ENCODE peak calls at places on chromosomes 3 and 15, in eight cellular contexts. Q, U, K, X, Z, N, A and P are unnamed samples.
A peak's percentile ranks its signal among the peaks of the same experiment; 100 is the strongest.

GRCh38 chr3:150146891-150147761 is 176.4 kb upstream of the PFN2 start:
- DNase-seq in Q (no peak), U (peak; percentile 25), K (no peak), X (no peak), Z (no peak), N (no peak), A (no peak), P (peak; percentile 96)

GRCh38 chr3:62667714-62668113 is 207.5 kb downstream of the CADPS start:
- DNase-seq in Q (peak; percentile 78), U (no peak), K (peak; percentile 39), X (no peak), Z (peak; percentile 71), N (no peak), A (no peak), P (no peak)

GRCh38 chr3:56942523-56942922 is 117.9 kb upstream of the SPATA12 start:
- DNase-seq in Q (no peak), U (no peak), K (no peak), X (no peak), Z (no peak), N (no peak), A (no peak), P (no peak)

GRCh38 chr3:143825513-143825912 is 22.8 kb downstream of the SLC9A9 start:
- DNase-seq in Q (peak; percentile 5), U (no peak), K (no peak), X (no peak), Z (no peak), N (peak; percentile 94), A (no peak), P (no peak)

GRCh38 chr3:9211155-9211950 is 38.1 kb downstream of the SRGAP3 start:
- DNase-seq in Q (no peak), U (no peak), K (no peak), X (no peak), Z (no peak), N (no peak), A (peak; percentile 36), P (peak; percentile 65)

GRCh38 chr15:60993008-60993407 is 236.1 kb downstream of the RORA start:
- DNase-seq in Q (no peak), U (no peak), K (no peak), X (no peak), Z (no peak), N (no peak), A (no peak), P (peak; percentile 45)

GRCh38 chr3:37536799-37537311 is 324.8 kb upstream of the CTDSPL start:
- DNase-seq in Q (no peak), U (no peak), K (no peak), X (no peak), Z (no peak), N (no peak), A (no peak), P (no peak)

GRCh38 chr3:185737740-185738680 is 86.8 kb downstream of the IGF2BP2 start:
- DNase-seq in Q (no peak), U (no peak), K (no peak), X (no peak), Z (no peak), N (no peak), A (no peak), P (no peak)

GRCh38 chr3:59862686-59863085 is 812.9 kb upstream of the CFAP20DC start:
- DNase-seq in Q (no peak), U (no peak), K (no peak), X (no peak), Z (no peak), N (no peak), A (no peak), P (peak; percentile 10)

GRCh38 chr3:179224584-179224983 is 26.3 kb downstream of the KCNMB3 start:
- DNase-seq in Q (no peak), U (no peak), K (no peak), X (no peak), Z (no peak), N (no peak), A (no peak), P (no peak)

GRCh38 chr3:46936733-46937250 is 39.8 kb downstream of the CCDC12 start:
- DNase-seq in Q (no peak), U (no peak), K (no peak), X (no peak), Z (no peak), N (no peak), A (no peak), P (peak; percentile 78)

GRCh38 chr3:61685755-61686154 is 124.4 kb downstream of the PTPRG start:
- DNase-seq in Q (no peak), U (no peak), K (no peak), X (no peak), Z (no peak), N (no peak), A (no peak), P (no peak)

GRCh38 chr15:39542385-39543065 is 38.4 kb upstream of the THBS1 start:
- DNase-seq in Q (no peak), U (no peak), K (no peak), X (no peak), Z (no peak), N (no peak), A (no peak), P (no peak)

GRCh38 chr15:22895465-22896190 is 57.2 kb downstream of the NIPA2 start:
- DNase-seq in Q (no peak), U (peak; percentile 62), K (no peak), X (peak; percentile 77), Z (no peak), N (no peak), A (no peak), P (peak; percentile 30)

GRCh38 chr3:12051586-12051985 is 47.4 kb downstream of the SYN2 start:
- DNase-seq in Q (no peak), U (no peak), K (no peak), X (no peak), Z (peak; percentile 12), N (no peak), A (no peak), P (no peak)
- H2AFZ ChIP-seq in Q (no peak overlapping the region), U (no peak overlapping the region), K (no peak overlapping the region), X (no peak overlapping the region), Z (no peak overlapping the region), N (no peak overlapping the region), A (no peak overlapping the region), P (no peak overlapping the region)

GRCh38 chr3:187567741-187568140 is 102.5 kb downstream of the SST start:
- DNase-seq in Q (no peak), U (no peak), K (no peak), X (no peak), Z (peak; percentile 62), N (no peak), A (no peak), P (peak; percentile 65)
- TF ChIP-seq EZH2phosphoT487 in Q (no peak), U (no peak), K (no peak), X (no peak), Z (no peak), N (no peak), A (no peak), P (peak; percentile 91)

GRCh38 chr15:77526582-77527163 is 106.0 kb downstream of the HMG20A start:
- DNase-seq in Q (no peak), U (no peak), K (no peak), X (no peak), Z (no peak), N (no peak), A (no peak), P (no peak)

GRCh38 chr15:77528968-77529319 is 103.8 kb downstream of the LINGO1 start:
- DNase-seq in Q (no peak), U (no peak), K (no peak), X (no peak), Z (no peak), N (no peak), A (peak; percentile 81), P (no peak)

GRCh38 chr15:77528290-77528967 is 104.3 kb downstream of the LINGO1 start:
- DNase-seq in Q (no peak), U (no peak), K (no peak), X (no peak), Z (no peak), N (no peak), A (peak; percentile 51), P (no peak)

GRCh38 chr15:77527164-77527778 is 105.4 kb downstream of the LINGO1 start:
- DNase-seq in Q (no peak), U (peak; percentile 88), K (peak; percentile 63), X (no peak), Z (peak; percentile 39), N (no peak), A (peak; percentile 55), P (no peak)

DNA sequence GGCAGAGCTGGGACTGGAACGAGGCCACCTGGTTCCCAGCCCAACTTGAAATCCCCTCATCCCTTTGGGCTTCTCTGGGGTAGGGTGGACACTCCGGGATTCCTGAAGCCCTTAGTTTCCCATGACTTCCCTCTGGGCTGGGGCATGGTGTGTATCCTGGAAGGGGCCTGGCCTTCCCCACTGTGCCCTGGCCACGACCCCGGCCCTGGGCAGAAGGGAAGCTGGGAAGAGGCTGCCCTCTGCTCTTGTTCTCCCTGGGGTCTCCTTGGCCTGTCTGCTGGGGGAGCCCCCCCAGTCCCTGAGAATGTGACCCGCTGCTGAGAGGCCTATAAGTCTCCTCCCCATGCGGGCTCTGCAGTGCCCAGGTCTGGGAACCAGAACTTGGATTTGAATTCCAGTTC is 104.9 kb downstream of the LINGO1 start:
- DNase-seq in Q (no peak), U (no peak), K (no peak), X (no peak), Z (no peak), N (no peak), A (no peak), P (no peak)
- H3K4me2 ChIP-seq in Q (no peak overlapping the region), U (peak overlapping the region; percentile 65), K (no peak overlapping the region), X (no peak overlapping the region), Z (no peak overlapping the region), N (no peak overlapping the region), A (no peak overlapping the region), P (no peak overlapping the region)

DNA sequence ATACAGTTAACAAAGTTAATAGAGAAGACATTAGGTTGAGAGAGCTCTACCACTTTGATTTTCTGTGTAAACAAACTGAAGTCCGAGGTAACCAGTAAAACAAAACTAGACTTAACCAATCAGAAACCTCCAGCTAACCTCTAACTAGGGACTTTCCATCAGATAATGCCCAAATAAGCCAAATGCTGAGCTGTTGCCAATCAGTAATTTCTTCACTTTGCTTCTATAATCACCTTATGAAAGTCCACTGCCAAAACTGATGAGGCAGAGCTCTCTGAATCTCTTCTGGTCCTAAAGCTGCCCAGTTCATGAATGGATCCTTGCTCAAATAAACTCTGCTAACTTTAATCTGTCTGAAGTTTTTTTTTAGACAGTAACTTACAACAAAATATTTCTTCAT is 448.0 kb upstream of the NECTIN3 start:
- DNase-seq in Q (no peak), U (no peak), K (no peak), X (no peak), Z (no peak), N (peak; percentile 95), A (no peak), P (peak; percentile 1)
- H2AFZ ChIP-seq in Q (no peak overlapping the region), U (no peak overlapping the region), K (no peak overlapping the region), X (no peak overlapping the region), Z (no peak overlapping the region), N (peak overlapping the region; percentile 55), A (peak overlapping the region; percentile 27), P (peak overlapping the region; percentile 5)